ENCODE peak calls at places on chromosomes 4 and X, in five cellular contexts. A is neuronal stem cell, M is H9, J is IMR-90, X is trophoblast cell. G is an unnamed sample.

GRCh38 chr4:113555868-113556267 is 205.7 kb downstream of the CAMK2D start:
- DNase-seq in A (no peak), M (no peak), J (no peak), X (no peak), G (no peak)

GRCh38 chrX:112147206-112147605 is 64.6 kb upstream of the TRPC5 start:
- DNase-seq in A (peak), M (peak), J (peak), X (peak), G (peak)

GRCh38 chr4:86132459-86132858 is 227.4 kb downstream of the MAPK10 start:
- DNase-seq in A (no peak), M (no peak), J (no peak), X (no peak), G (no peak)

GRCh38 chr4:26022346-26022891 is 108.4 kb downstream of the SMIM20 start:
- DNase-seq in A (no peak), M (no peak), J (peak), X (no peak), G (peak)

GRCh38 chr4:39528056-39528465 is 822 bp upstream of the UGDH start:
- DNase-seq in A (no peak), M (no peak), J (peak), X (peak), G (peak)

GRCh38 chrX:97529801-97530200 is 646.1 kb downstream of the RPA4 start:
- DNase-seq in A (no peak), M (no peak), J (peak), X (no peak), G (no peak)

GRCh38 chrX:15500497-15500966 is at the start of gene BMX:
- DNase-seq in A (no peak), M (no peak), J (no peak), X (no peak), G (no peak)

GRCh38 chrX:85052207-85052606 is 48.5 kb downstream of the APOOL start:
- DNase-seq in A (no peak), M (no peak), J (peak), X (peak), G (peak)

GRCh38 chr4:40040908-40041307 is 15.7 kb upstream of the N4BP2 start:
- DNase-seq in A (no peak), M (no peak), J (no peak), X (no peak), G (no peak)

GRCh38 chrX:47579537-47579936 is 2.7 kb upstream of the TIMP1 start:
- DNase-seq in A (no peak), M (no peak), J (peak), X (peak), G (peak)

GRCh38 chrX:69285881-69286545 is 120.8 kb upstream of the PJA1 start:
- DNase-seq in A (peak), M (no peak), J (no peak), X (peak), G (peak)

GRCh38 chrX:153700376-153700945 is 12.7 kb downstream of the SLC6A8 start:
- DNase-seq in A (no peak), M (no peak), J (no peak), X (no peak), G (no peak)

GRCh38 chr4:108359130-108359709 is 190.5 kb upstream of the LEF1 start:
- DNase-seq in A (no peak), M (no peak), J (no peak), X (no peak), G (no peak)

GRCh38 chr4:1523907-1524636 is 117.8 kb upstream of the NKX1-1 start:
- DNase-seq in A (no peak), M (no peak), J (no peak), X (no peak), G (no peak)

GRCh38 chr4:26632916-26633315 is 49.0 kb downstream of the TBC1D19 start:
- DNase-seq in A (no peak), M (no peak), J (no peak), X (no peak), G (no peak)

GRCh38 chr4:85776579-85776978 is 301.6 kb downstream of the ARHGAP24 start:
- DNase-seq in A (no peak), M (no peak), J (peak), X (no peak), G (peak)

GRCh38 chrX:51641421-51642021 is 22.8 kb upstream of the CENPVL3 start:
- DNase-seq in A (peak), M (peak), J (peak), X (peak), G (peak)

GRCh38 chr4:6198278-6198677 is 2.1 kb downstream of the JAKMIP1 start:
- DNase-seq in A (no peak), M (no peak), J (no peak), X (no peak), G (no peak)

GRCh38 chr4:25450491-25450901 is 73.4 kb downstream of the ANAPC4 start:
- DNase-seq in A (no peak), M (no peak), J (no peak), X (peak), G (no peak)

GRCh38 chr4:25442863-25443307 is 65.8 kb downstream of the ANAPC4 start:
- DNase-seq in A (no peak), M (no peak), J (no peak), X (no peak), G (no peak)

GRCh38 chrX:49232525-49232924 is 615 bp downstream of the CACNA1F start:
- DNase-seq in A (no peak), M (no peak), J (no peak), X (no peak), G (no peak)

GRCh38 chr4:19807505-19807904 is 444.2 kb upstream of the SLIT2 start:
- DNase-seq in A (no peak), M (no peak), J (peak), X (peak), G (peak)

GRCh38 chr4:119118397-119118796 is 17.2 kb upstream of the MYOZ2 start:
- DNase-seq in A (no peak), M (no peak), J (no peak), X (no peak), G (peak)

DNA sequence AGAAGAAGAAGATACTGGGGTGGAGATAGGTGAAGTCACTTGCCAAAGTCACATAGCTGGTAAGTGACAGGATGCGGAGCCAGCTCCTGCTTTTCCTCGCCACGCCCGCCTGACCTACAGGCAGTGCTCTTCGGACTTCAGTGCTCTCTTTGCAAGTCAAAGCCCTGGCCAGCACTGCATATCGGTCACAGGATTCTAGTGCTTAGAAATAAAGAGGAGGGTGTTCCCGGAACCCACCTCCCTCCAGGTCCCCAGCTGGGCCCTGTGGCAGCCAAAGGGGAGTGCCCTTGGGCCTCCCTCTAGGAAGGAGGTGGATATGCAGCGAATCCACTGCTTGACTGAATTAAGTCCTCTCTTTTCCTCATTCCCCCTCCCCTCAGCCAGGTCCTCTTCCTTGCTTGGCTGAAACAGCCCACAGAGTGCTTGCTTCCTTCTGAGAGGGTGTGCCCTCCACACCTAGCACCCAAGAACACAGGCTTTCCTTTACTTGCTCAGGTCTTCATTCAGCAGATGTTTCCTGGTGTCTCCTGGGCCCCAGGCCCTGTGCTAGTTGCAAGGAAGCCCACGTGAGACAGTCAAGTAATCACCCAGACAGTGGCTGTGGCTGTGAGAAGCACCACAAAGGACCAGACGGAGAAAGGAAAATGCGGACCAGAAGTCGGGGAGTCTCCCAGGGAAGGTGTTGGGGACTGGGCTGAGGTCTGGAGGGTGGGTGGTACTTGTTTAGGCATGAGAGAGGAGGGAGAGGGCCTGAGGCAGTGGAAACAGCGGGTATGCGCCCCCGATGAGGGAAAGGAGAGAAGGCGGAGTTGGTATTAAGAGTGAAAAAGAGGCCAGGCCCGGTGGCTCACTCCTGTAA is 14.0 kb upstream of the HMGB3 start:
- DNase-seq in A (no peak), M (peak), J (no peak), X (no peak), G (no peak)
- H3K14ac ChIP-seq in A (no peak), M (peak), J (no peak), X (no peak), G (no peak)

DNA sequence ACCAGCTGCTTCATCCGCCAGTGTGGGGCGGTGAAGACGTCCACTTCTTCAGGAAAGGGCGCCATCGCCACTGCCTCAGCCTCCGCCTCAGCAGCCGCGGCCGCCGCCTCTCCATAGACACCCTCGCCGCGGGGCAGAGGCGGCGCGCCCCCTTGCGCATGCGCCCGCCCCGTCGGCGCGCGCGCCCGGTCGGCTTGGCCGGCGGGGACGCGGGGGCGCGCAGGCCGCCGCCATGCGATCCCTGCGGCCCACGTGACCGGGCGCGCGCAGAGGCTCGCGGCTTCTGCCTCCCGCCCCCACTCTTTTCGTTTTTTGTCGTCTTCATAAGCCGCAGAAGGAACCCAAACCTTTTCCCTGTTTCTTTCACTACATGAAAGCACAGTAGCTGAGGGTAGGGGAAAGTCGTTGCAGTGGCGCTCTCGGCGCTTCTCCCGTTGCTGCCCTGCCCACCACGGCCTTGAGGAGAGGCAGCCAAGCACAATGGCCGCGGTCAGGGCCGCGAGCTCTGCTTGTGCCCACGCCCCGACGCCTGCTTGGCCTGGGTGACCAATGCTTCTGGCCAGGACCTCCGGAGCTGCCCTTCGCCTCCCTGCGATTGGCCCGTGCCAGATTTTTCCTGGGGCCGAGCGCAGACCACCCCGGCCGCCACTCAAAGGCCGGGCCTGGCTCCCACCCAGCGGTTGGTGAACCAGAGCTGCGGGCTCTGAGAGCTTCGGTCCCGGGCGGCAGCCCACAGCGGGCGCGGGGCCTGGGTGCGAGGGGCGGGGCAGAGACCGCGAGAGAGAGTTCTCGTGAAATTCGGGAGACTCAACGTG is at the start of gene FBXL5:
- DNase-seq in A (peak), M (peak), J (peak), X (peak), G (peak)
- H3K14ac ChIP-seq in A (peak), M (peak), J (peak), X (peak), G (no peak)

GRCh38 chr4:94801016-94801415 is 43.3 kb downstream of the BMPR1B start:
- DNase-seq in A (no peak), M (no peak), J (no peak), X (no peak), G (no peak)
- H3K14ac ChIP-seq in A (no peak), M (no peak), J (no peak), X (no peak), G (no peak)

GRCh38 chr4:8536467-8536866 is 43.7 kb upstream of the GPR78 start:
- DNase-seq in A (no peak), M (no peak), J (no peak), X (no peak), G (no peak)

GRCh38 chr4:8532245-8532781 is 47.9 kb upstream of the GPR78 start:
- DNase-seq in A (no peak), M (no peak), J (no peak), X (peak), G (no peak)

GRCh38 chr4:8534601-8535000 is 45.6 kb upstream of the GPR78 start:
- DNase-seq in A (no peak), M (no peak), J (no peak), X (no peak), G (no peak)

GRCh38 chr4:8534129-8534528 is 46.1 kb upstream of the GPR78 start:
- DNase-seq in A (no peak), M (peak), J (peak), X (peak), G (peak)

DNA sequence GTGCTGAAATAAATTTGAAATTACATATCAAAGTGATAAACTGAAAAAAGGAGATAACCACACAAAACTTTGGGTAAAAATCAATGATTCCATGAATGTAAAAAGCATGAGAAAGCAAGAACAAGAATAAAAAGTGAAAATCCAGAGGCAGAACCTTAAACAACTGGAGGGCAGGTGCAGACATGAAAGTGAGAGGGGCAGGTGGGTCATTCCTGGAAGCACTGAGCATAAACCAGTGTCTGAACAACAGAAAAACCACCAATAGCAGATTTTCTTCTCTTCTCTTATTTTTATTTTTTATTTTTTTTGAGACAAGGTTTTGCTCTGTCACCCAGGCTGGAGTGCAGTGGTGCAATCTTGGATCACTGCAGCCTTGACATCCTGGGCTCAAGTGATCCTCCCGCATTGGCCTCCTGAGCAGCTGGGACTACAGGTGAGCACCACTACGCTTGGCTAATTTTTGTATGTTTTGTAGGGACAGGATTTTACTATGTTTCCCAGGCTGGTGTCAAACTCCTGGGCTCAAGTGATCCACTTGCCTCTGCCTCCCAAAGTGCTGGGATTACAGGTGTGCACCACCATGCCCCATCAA is 46.8 kb upstream of the GPR78 start:
- DNase-seq in A (no peak), M (no peak), J (no peak), X (peak), G (no peak)
- H3K14ac ChIP-seq in A (no peak), M (no peak), J (no peak), X (peak), G (no peak)

G was measured in mesenchymal stem cell.